ENCODE peak calls at places on chromosomes 3 and 15, in eight cellular contexts. One of them, this sample, is unnamed.

GRCh38 chr15:48370460-48370859 is 39.2 kb downstream of the DUT start:
- DNase-seq in MCF 10A: peak
- DNase-seq in osteocyte: no peak
- DNase-seq in AG09319: peak
- DNase-seq in right atrium auricular region: no peak
- DNase-seq in AG10803: peak
- DNase-seq in fibroblast of pulmonary artery: peak
- DNase-seq in mesothelial cell of epicardium: no peak
- DNase-seq in this sample: no peak

GRCh38 chr3:114709102-114709501 is 415.3 kb downstream of the TIGIT start:
- DNase-seq in right atrium auricular region: no peak
- DNase-seq in AG09319: no peak
- DNase-seq in mesothelial cell of epicardium: no peak
- DNase-seq in MCF 10A: peak
- DNase-seq in fibroblast of pulmonary artery: peak
- DNase-seq in osteocyte: no peak
- DNase-seq in AG10803: peak
- DNase-seq in this sample: no peak

GRCh38 chr3:101643861-101644613 is 32.9 kb downstream of the ZBTB11 start:
- DNase-seq in AG10803: peak
- DNase-seq in MCF 10A: peak
- DNase-seq in osteocyte: no peak
- DNase-seq in mesothelial cell of epicardium: no peak
- DNase-seq in fibroblast of pulmonary artery: peak
- DNase-seq in AG09319: peak
- DNase-seq in right atrium auricular region: no peak
- DNase-seq in this sample: peak

GRCh38 chr3:154164387-154164786 is 43.2 kb downstream of the ARHGEF26 start:
- DNase-seq in AG09319: no peak
- DNase-seq in right atrium auricular region: no peak
- DNase-seq in osteocyte: no peak
- DNase-seq in fibroblast of pulmonary artery: no peak
- DNase-seq in mesothelial cell of epicardium: no peak
- DNase-seq in MCF 10A: no peak
- DNase-seq in AG10803: no peak
- DNase-seq in this sample: no peak

GRCh38 chr3:128054363-128054762 is 2.1 kb downstream of the SEC61A1 start:
- DNase-seq in osteocyte: peak
- DNase-seq in mesothelial cell of epicardium: no peak
- DNase-seq in fibroblast of pulmonary artery: peak
- DNase-seq in AG10803: peak
- DNase-seq in right atrium auricular region: no peak
- DNase-seq in AG09319: no peak
- DNase-seq in MCF 10A: peak
- DNase-seq in this sample: no peak

GRCh38 chr3:129838086-129838485 is 55.4 kb downstream of the TMCC1 start:
- DNase-seq in MCF 10A: no peak
- DNase-seq in AG09319: no peak
- DNase-seq in fibroblast of pulmonary artery: no peak
- DNase-seq in mesothelial cell of epicardium: no peak
- DNase-seq in AG10803: no peak
- DNase-seq in right atrium auricular region: no peak
- DNase-seq in osteocyte: no peak
- DNase-seq in this sample: no peak

GRCh38 chr15:60830479-60830878 is 351.5 kb upstream of the ICE2 start:
- DNase-seq in mesothelial cell of epicardium: no peak
- DNase-seq in fibroblast of pulmonary artery: peak
- DNase-seq in AG09319: peak
- DNase-seq in right atrium auricular region: no peak
- DNase-seq in MCF 10A: no peak
- DNase-seq in osteocyte: no peak
- DNase-seq in AG10803: peak
- DNase-seq in this sample: no peak

GRCh38 chr15:64356443-64357040 is 569 bp upstream of the CSNK1G1 start:
- DNase-seq in osteocyte: no peak
- DNase-seq in MCF 10A: no peak
- DNase-seq in mesothelial cell of epicardium: no peak
- DNase-seq in AG10803: peak
- DNase-seq in right atrium auricular region: no peak
- DNase-seq in AG09319: peak
- DNase-seq in fibroblast of pulmonary artery: peak
- DNase-seq in this sample: no peak

GRCh38 chr3:43144811-43145490 is 39.1 kb upstream of the POMGNT2 start:
- DNase-seq in fibroblast of pulmonary artery: peak
- DNase-seq in MCF 10A: peak
- DNase-seq in right atrium auricular region: no peak
- DNase-seq in osteocyte: no peak
- DNase-seq in AG09319: peak
- DNase-seq in AG10803: peak
- DNase-seq in mesothelial cell of epicardium: no peak
- DNase-seq in this sample: no peak

GRCh38 chr3:122609798-122610559 is 32.5 kb downstream of the PARP15 start:
- DNase-seq in AG09319: peak
- DNase-seq in AG10803: peak
- DNase-seq in fibroblast of pulmonary artery: peak
- DNase-seq in right atrium auricular region: no peak
- DNase-seq in mesothelial cell of epicardium: no peak
- DNase-seq in osteocyte: no peak
- DNase-seq in MCF 10A: peak
- DNase-seq in this sample: no peak

GRCh38 chr3:54870423-54870822 is 57.4 kb downstream of the LRTM1 start:
- DNase-seq in right atrium auricular region: no peak
- DNase-seq in fibroblast of pulmonary artery: peak
- DNase-seq in MCF 10A: peak
- DNase-seq in osteocyte: no peak
- DNase-seq in mesothelial cell of epicardium: no peak
- DNase-seq in AG09319: peak
- DNase-seq in AG10803: peak
- DNase-seq in this sample: no peak

GRCh38 chr3:174268061-174268460 is 591.1 kb upstream of the NAALADL2 start:
- DNase-seq in AG10803: no peak
- DNase-seq in mesothelial cell of epicardium: no peak
- DNase-seq in osteocyte: no peak
- DNase-seq in AG09319: no peak
- DNase-seq in right atrium auricular region: no peak
- DNase-seq in fibroblast of pulmonary artery: no peak
- DNase-seq in MCF 10A: no peak
- DNase-seq in this sample: no peak

GRCh38 chr15:90594297-90594696 is 64.6 kb downstream of the CRTC3 start:
- DNase-seq in osteocyte: no peak
- DNase-seq in right atrium auricular region: peak
- DNase-seq in AG09319: no peak
- DNase-seq in fibroblast of pulmonary artery: peak
- DNase-seq in MCF 10A: peak
- DNase-seq in AG10803: peak
- DNase-seq in mesothelial cell of epicardium: no peak
- DNase-seq in this sample: peak

GRCh38 chr3:53708001-53708621 is 138.1 kb downstream of the CHDH start:
- DNase-seq in MCF 10A: no peak
- DNase-seq in AG10803: no peak
- DNase-seq in AG09319: no peak
- DNase-seq in mesothelial cell of epicardium: no peak
- DNase-seq in fibroblast of pulmonary artery: no peak
- DNase-seq in right atrium auricular region: peak
- DNase-seq in osteocyte: peak
- DNase-seq in this sample: no peak

GRCh38 chr3:8622873-8623725 is 21.5 kb downstream of the SSUH2 start:
- DNase-seq in AG09319: peak
- DNase-seq in AG10803: peak
- DNase-seq in osteocyte: peak
- DNase-seq in mesothelial cell of epicardium: peak
- DNase-seq in right atrium auricular region: no peak
- DNase-seq in MCF 10A: peak
- DNase-seq in fibroblast of pulmonary artery: peak
- DNase-seq in this sample: peak

GRCh38 chr3:156750874-156751245 is 75.3 kb upstream of the LEKR1 start:
- DNase-seq in AG10803: peak
- DNase-seq in AG09319: no peak
- DNase-seq in mesothelial cell of epicardium: no peak
- DNase-seq in MCF 10A: no peak
- DNase-seq in fibroblast of pulmonary artery: peak
- DNase-seq in right atrium auricular region: no peak
- DNase-seq in osteocyte: no peak
- DNase-seq in this sample: no peak

GRCh38 chr3:53818221-53819162 is 27.7 kb downstream of the CHDH start:
- DNase-seq in osteocyte: peak
- DNase-seq in fibroblast of pulmonary artery: no peak
- DNase-seq in right atrium auricular region: no peak
- DNase-seq in mesothelial cell of epicardium: no peak
- DNase-seq in MCF 10A: no peak
- DNase-seq in AG10803: no peak
- DNase-seq in AG09319: no peak
- DNase-seq in this sample: no peak

GRCh38 chr3:48018841-48019240 is 2.6 kb upstream of the MAP4 start:
- DNase-seq in right atrium auricular region: no peak
- DNase-seq in mesothelial cell of epicardium: no peak
- DNase-seq in fibroblast of pulmonary artery: peak
- DNase-seq in MCF 10A: peak
- DNase-seq in osteocyte: no peak
- DNase-seq in AG09319: no peak
- DNase-seq in AG10803: peak
- DNase-seq in this sample: no peak

DNA sequence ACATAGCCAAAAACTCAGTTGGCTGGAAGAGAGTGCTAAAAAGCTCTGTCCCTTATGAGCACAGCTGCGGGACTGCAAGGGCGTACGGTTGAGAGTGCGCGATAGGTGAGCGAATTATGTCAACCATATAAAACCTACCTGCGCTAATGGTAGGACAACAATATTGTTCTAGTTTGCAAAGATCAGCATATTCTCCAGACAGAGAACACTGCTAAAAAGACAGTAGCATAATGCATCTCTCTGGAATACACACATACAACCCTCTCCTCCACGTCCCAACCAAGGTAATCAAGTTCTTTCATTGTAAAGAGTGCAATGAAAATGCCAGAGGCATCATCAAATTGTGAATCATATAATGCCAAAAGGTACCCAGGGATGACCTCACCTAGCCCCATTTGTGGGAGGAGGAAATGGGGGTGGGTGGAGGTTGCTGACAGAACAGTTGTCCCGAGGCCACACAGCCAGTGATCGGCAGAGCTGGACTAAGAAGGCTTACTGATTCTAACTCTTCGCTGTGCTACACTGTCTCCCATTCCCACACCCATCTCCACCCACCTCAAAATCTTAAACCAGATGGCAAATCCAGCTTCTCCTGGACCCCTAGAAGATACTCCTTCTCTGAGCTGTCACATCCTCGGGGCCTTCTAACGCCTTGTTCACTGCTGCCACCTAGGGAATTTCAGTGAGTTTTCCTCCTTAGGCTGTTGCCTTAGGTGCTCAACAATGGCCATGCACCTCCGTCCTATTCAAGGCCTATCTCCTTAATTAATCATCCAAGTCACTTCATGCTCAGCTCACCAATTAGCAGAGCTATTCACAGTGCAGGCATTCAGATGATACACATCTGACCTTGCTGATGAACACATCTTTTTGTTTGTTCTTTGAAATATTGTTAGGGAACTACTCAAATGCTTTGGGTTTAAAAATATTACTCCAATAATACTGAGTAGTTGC is 60.7 kb downstream of the RPL22L1 start:
- DNase-seq in osteocyte: no peak
- DNase-seq in right atrium auricular region: no peak
- DNase-seq in fibroblast of pulmonary artery: peak
- DNase-seq in AG10803: peak
- DNase-seq in MCF 10A: peak
- DNase-seq in mesothelial cell of epicardium: no peak
- DNase-seq in AG09319: peak
- DNase-seq in this sample: no peak
- TF ChIP-seq CTCF in osteocyte: peak
- TF ChIP-seq CTCF in right atrium auricular region: peak
- TF ChIP-seq CTCF in fibroblast of pulmonary artery: peak
- TF ChIP-seq CTCF in AG10803: peak
- TF ChIP-seq CTCF in MCF 10A: peak
- TF ChIP-seq CTCF in mesothelial cell of epicardium: no peak
- TF ChIP-seq CTCF in AG09319: peak
- TF ChIP-seq CTCF in this sample: no peak

DNA sequence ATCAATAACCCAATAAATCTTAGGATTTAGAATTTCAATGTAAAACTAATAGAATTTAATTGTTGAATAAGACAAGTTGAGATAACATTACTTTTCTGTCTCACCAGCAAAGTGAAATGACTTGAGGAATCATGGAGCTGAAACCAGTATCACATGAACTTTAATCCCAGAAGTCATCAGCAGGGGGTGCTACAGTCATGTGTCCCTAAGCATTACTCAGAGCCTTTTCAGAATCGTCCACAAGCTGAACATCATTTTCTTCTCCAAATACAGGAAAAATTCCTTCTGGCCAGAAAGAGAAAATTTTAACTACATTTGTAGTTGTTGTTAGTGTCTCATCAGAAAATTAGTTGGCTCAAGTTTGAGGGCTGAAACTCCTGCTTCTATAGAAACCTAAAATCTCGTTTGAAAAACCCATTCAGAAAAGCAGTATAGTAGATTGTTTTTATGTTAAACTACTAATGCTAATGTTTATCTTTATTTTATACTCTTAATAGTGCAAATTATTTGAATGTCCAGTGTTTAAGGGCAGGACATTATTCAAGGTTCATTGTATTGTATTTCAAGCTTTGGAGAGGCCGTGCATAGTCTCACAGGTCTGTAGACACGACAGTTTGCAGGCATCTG is 384.1 kb downstream of the PLOD2 start:
- DNase-seq in fibroblast of pulmonary artery: peak
- DNase-seq in AG10803: peak
- DNase-seq in mesothelial cell of epicardium: no peak
- DNase-seq in MCF 10A: peak
- DNase-seq in AG09319: peak
- DNase-seq in right atrium auricular region: no peak
- DNase-seq in osteocyte: no peak
- DNase-seq in this sample: no peak
- TF ChIP-seq CTCF in fibroblast of pulmonary artery: peak
- TF ChIP-seq CTCF in AG10803: peak
- TF ChIP-seq CTCF in mesothelial cell of epicardium: peak
- TF ChIP-seq CTCF in MCF 10A: peak
- TF ChIP-seq CTCF in AG09319: peak
- TF ChIP-seq CTCF in right atrium auricular region: peak
- TF ChIP-seq CTCF in osteocyte: peak
- TF ChIP-seq CTCF in this sample: no peak

DNA sequence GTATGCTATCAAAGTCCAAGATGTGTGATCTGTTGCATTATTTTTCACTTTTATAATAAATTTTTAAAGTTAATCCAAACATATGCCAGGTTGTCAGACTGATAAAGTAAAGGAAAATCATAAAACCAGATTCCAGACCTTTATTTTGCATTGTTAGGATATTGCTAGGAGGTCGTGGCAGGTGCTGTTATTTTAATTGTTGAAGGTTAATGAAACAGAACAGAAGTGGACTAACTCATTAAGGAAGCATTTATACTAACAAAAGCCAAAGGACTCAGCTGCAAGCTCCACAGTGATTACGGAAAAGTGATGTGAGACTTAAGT is 63.1 kb downstream of the DCLK3 start:
- DNase-seq in right atrium auricular region: no peak
- DNase-seq in osteocyte: no peak
- DNase-seq in AG10803: no peak
- DNase-seq in MCF 10A: no peak
- DNase-seq in mesothelial cell of epicardium: no peak
- DNase-seq in AG09319: no peak
- DNase-seq in fibroblast of pulmonary artery: no peak
- DNase-seq in this sample: no peak
- TF ChIP-seq CTCF in right atrium auricular region: peak
- TF ChIP-seq CTCF in osteocyte: peak
- TF ChIP-seq CTCF in AG10803: no peak
- TF ChIP-seq CTCF in MCF 10A: no peak
- TF ChIP-seq CTCF in mesothelial cell of epicardium: no peak
- TF ChIP-seq CTCF in AG09319: no peak
- TF ChIP-seq CTCF in fibroblast of pulmonary artery: no peak
- TF ChIP-seq CTCF in this sample: no peak

GRCh38 chr15:23629234-23629805 is 18.3 kb downstream of the MAGEL2 start:
- DNase-seq in right atrium auricular region: no peak
- DNase-seq in AG09319: no peak
- DNase-seq in mesothelial cell of epicardium: no peak
- DNase-seq in AG10803: peak
- DNase-seq in MCF 10A: no peak
- DNase-seq in osteocyte: no peak
- DNase-seq in fibroblast of pulmonary artery: peak
- DNase-seq in this sample: no peak
- TF ChIP-seq CTCF in right atrium auricular region: peak
- TF ChIP-seq CTCF in AG09319: peak
- TF ChIP-seq CTCF in mesothelial cell of epicardium: peak
- TF ChIP-seq CTCF in AG10803: peak
- TF ChIP-seq CTCF in MCF 10A: peak
- TF ChIP-seq CTCF in osteocyte: peak
- TF ChIP-seq CTCF in fibroblast of pulmonary artery: peak
- TF ChIP-seq CTCF in this sample: no peak